ENCODE peak calls at places on chromosomes 1 and 21, in nine cellular contexts. D is AG10803, E is progenitor cell of endocrine pancreas, G is fibroblast of villous mesenchyme, P is HFFc6, X is fibroblast of mammary gland, B is endothelial cell, C is GM12865, Z is Panc1. V is an unnamed sample.
A peak's percentile ranks its signal among the peaks of the same experiment; 100 is the strongest.

GRCh38 chr1:241637046-241637590 is 3.1 kb downstream of the CHML start:
- DNase-seq in P (no peak), D (peak; percentile 58), G (no peak), E (no peak), B (no peak), X (no peak), Z (no peak), C (no peak), V (no peak)

GRCh38 chr1:204356997-204357396 is 2.7 kb downstream of the PLEKHA6 start:
- DNase-seq in D (peak; percentile 17), E (no peak), X (peak; percentile 39), B (no peak), C (no peak), P (peak; percentile 45), G (no peak), Z (no peak), V (no peak)

GRCh38 chr1:57188169-57188568 is 222.4 kb upstream of the C8B start:
- DNase-seq in D (no peak), X (peak; percentile 40), C (no peak), E (no peak), G (no peak), B (no peak), P (no peak), Z (no peak), V (no peak)

GRCh38 chr1:205600085-205600484 is 31.7 kb downstream of the ELK4 start:
- DNase-seq in E (no peak), D (no peak), C (peak; percentile 69), G (peak; percentile 36), B (no peak), P (peak; percentile 24), Z (no peak), X (peak; percentile 76), V (no peak)

GRCh38 chr1:111837398-111837797 is 81.7 kb downstream of the DDX20 start:
- DNase-seq in Z (no peak), P (no peak), C (no peak), X (no peak), E (no peak), G (no peak), B (no peak), D (no peak), V (no peak)

GRCh38 chr1:207321790-207322530 is 482 bp downstream of the CD55 start:
- DNase-seq in X (peak; percentile 19), C (peak; percentile 52), E (no peak), P (no peak), G (peak; percentile 28), D (peak; percentile 37), Z (no peak), B (no peak), V (no peak)

GRCh38 chr21:35400233-35400939 is 351.3 kb upstream of the RUNX1 start:
- DNase-seq in C (peak; percentile 68), P (peak; percentile 39), G (peak; percentile 77), E (no peak), D (peak; percentile 65), B (peak; percentile 8), Z (peak; percentile 75), X (peak; percentile 71), V (no peak)

GRCh38 chr1:70546726-70547125 is 135.7 kb downstream of the CTH start:
- DNase-seq in C (no peak), E (no peak), D (no peak), B (no peak), P (no peak), G (no peak), Z (no peak), X (no peak), V (no peak)

GRCh38 chr1:205630241-205630640 is 1.6 kb downstream of the ELK4 start:
- DNase-seq in C (peak; percentile 17), E (no peak), Z (no peak), P (peak; percentile 63), G (peak; percentile 51), B (no peak), D (peak; percentile 65), X (peak; percentile 37), V (no peak)

GRCh38 chr1:55572878-55573734 is 357.9 kb upstream of the USP24 start:
- DNase-seq in P (peak; percentile 69), C (no peak), B (no peak), D (peak; percentile 42), Z (no peak), E (no peak), G (no peak), X (peak; percentile 61), V (no peak)

GRCh38 chr1:61459345-61459744 is 265.6 kb downstream of the TM2D1 start:
- DNase-seq in Z (no peak), B (no peak), G (no peak), C (no peak), D (no peak), E (no peak), P (no peak), X (no peak), V (no peak)

GRCh38 chr1:61457526-61457925 is 267.4 kb downstream of the TM2D1 start:
- DNase-seq in X (no peak), P (no peak), C (no peak), G (no peak), B (no peak), E (no peak), D (no peak), Z (no peak), V (no peak)

GRCh38 chr1:61453111-61453961 is 271.6 kb downstream of the TM2D1 start:
- DNase-seq in D (peak; percentile 93), Z (peak; percentile 50), E (peak; percentile 52), X (peak; percentile 93), B (peak; percentile 82), C (peak; percentile 77), P (peak; percentile 81), G (peak; percentile 95), V (peak; percentile 63)

GRCh38 chr1:61452354-61452990 is 272.5 kb downstream of the TM2D1 start:
- DNase-seq in G (peak; percentile 58), Z (no peak), D (no peak), P (no peak), B (no peak), X (no peak), C (no peak), E (no peak), V (no peak)

GRCh38 chr1:61455400-61455799 is 269.5 kb downstream of the TM2D1 start:
- DNase-seq in B (no peak), D (no peak), E (no peak), P (no peak), Z (no peak), C (no peak), G (no peak), X (no peak), V (no peak)
- TF ChIP-seq CTCF in B (no peak), D (no peak), E (no peak), P (no peak), Z (no peak), C (no peak), G (no peak), X (no peak), V (no peak)

GRCh38 chr1:9846611-9847171 is 22.9 kb upstream of the CLSTN1 start:
- DNase-seq in D (no peak), P (no peak), B (no peak), C (no peak), E (no peak), Z (no peak), X (no peak), G (no peak), V (no peak)
- TF ChIP-seq CTCF in D (no peak), P (no peak), B (no peak), C (no peak), E (no peak), Z (no peak), X (no peak), G (no peak), V (no peak)

GRCh38 chr1:154774175-154774855 is 95.8 kb downstream of the KCNN3 start:
- DNase-seq in P (no peak), B (no peak), D (no peak), Z (no peak), C (peak; percentile 61), G (no peak), E (no peak), X (no peak), V (no peak)

GRCh38 chr1:154773551-154773950 is 96.5 kb downstream of the KCNN3 start:
- DNase-seq in G (no peak), Z (no peak), D (no peak), X (no peak), B (no peak), E (no peak), C (no peak), P (no peak), V (no peak)

GRCh38 chr1:154770897-154771594 is 99.0 kb downstream of the KCNN3 start:
- DNase-seq in P (no peak), B (no peak), E (no peak), X (no peak), Z (no peak), D (no peak), G (no peak), C (no peak), V (no peak)

GRCh38 chr1:154772056-154772455 is 98.0 kb downstream of the KCNN3 start:
- DNase-seq in E (no peak), G (no peak), D (no peak), P (no peak), Z (no peak), B (no peak), X (no peak), C (no peak), V (no peak)

DNA sequence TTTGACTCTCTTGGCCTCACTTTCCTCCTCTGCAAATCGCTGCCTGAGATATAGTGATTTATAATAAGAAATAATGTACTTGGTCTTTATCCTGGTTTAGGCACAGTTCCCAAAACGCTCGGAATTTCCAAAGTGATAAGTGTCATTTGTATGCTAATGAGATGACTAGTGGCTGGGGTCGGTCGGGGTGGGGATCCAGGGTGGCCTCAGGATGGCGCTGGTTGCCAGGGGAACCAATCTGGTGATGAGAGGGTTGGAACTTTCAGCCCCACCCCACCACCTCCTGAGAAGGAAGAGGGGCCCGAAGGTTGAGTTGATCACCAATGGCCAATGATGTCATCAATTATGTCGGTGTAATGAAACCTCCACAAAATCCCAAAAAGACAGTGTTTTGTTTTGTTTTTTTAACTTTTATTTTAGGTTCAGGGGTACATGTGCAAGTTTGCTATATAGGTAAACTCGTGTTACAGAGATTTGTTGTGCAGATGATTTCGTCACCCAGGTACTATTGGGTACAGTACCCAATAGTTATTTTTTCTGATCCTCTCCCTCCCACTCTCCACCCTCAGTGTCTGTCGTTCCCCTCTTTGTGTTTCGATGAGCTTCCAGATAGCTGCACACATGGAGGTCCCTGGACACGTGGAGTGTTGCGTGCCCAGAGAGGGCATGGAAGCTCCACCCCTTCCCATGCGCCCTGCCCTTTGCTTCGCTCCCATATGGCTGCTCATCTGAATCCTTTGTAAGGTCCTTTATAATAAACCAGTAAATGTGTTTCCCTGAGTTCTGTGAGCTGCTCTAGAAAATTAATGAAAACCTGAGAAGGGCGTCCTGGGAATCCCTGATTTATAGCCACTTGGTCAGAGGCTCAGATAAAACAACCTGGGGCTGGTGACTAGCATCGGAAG is 97.2 kb downstream of the KCNN3 start:
- DNase-seq in E (no peak), C (no peak), X (no peak), D (no peak), G (no peak), B (peak; percentile 30), Z (no peak), P (no peak), V (no peak)
- TF ChIP-seq CTCF in E (no peak), C (peak; percentile 12), X (no peak), D (no peak), G (no peak), B (no peak), Z (no peak), P (no peak), V (no peak)

DNA sequence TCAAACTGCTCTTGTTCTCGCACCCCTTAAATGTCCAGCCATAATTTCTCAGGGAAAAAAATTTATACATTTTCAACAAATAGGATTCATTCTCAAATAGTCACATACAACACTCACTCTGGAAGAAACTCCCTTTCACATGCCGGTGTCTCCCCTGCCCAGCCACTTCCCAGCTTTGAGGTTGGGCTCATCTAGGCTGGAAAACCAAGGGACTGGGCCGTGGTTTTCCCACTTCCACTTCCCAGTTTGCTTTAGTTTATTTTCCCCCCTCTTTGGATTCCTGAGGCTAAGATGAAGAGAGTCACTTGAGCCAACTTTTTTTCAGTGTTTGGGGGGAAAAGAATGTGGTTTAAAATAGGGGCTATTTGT is 522 bp upstream of the IPO9 start:
- DNase-seq in G (peak; percentile 30), B (no peak), P (no peak), X (no peak), Z (no peak), D (peak; percentile 33), E (no peak), C (no peak), V (no peak)
- TF ChIP-seq CTCF in G (no peak), B (no peak), P (no peak), X (no peak), Z (no peak), D (no peak), E (no peak), C (no peak), V (no peak)

V was measured in neural crest cell.